ENCODE peak calls at places on chromosomes 6 and 20, in seven cellular contexts. G is HepG2; S is NCI-H524 treated with DMSO at 0.1 percent for 48 hours; C is brain microvascular endothelial cell; E is GDM1; I is activated CD4-positive, alpha-beta T cell treated with anti-CD3 and anti-CD28 coated beads, Interleukin-2, amount 50 U/mL, for 1 hour; A is T-helper 2 cell. M is an unnamed sample.
A peak's percentile ranks its signal among the peaks of the same experiment; 100 is the strongest.

GRCh38 chr6:3750324-3751018 is 1.0 kb downstream of the PXDC1 start:
- DNase-seq in S (no peak), G (peak; percentile 62), A (no peak), E (no peak), I (peak; percentile 5), C (peak; percentile 64), M (no peak)

GRCh38 chr6:106460481-106460880 is 100.0 kb downstream of the CRYBG1 start:
- DNase-seq in A (no peak), I (no peak), C (no peak), S (no peak), G (no peak), E (no peak), M (no peak)

GRCh38 chr20:1803216-1804128 is 91.7 kb upstream of the SIRPA start:
- DNase-seq in C (peak; percentile 36), G (no peak), S (no peak), E (peak; percentile 80), A (no peak), I (peak; percentile 8), M (peak; percentile 68)

GRCh38 chr6:109482913-109483743 is at the start of gene ZBTB24:
- DNase-seq in G (peak; percentile 76), I (peak; percentile 85), S (peak; percentile 39), E (peak; percentile 91), A (peak; percentile 87), C (peak; percentile 68), M (peak; percentile 91)

GRCh38 chr20:57573893-57574292 is 13.0 kb downstream of the PCK1 start:
- DNase-seq in I (no peak), S (no peak), A (no peak), C (no peak), E (no peak), G (no peak), M (no peak)

GRCh38 chr20:2387180-2387577 is 6.5 kb downstream of the TGM6 start:
- DNase-seq in C (peak; percentile 64), E (peak; percentile 19), I (peak; percentile 11), S (peak; percentile 30), G (peak; percentile 48), A (no peak), M (no peak)

GRCh38 chr20:59159822-59160740 is 3.5 kb upstream of the ZNF831 start:
- DNase-seq in A (peak; percentile 20), G (no peak), I (peak; percentile 47), S (no peak), C (no peak), E (no peak), M (no peak)

GRCh38 chr6:113594726-113595125 is 262.4 kb upstream of the MARCKS start:
- DNase-seq in A (no peak), C (no peak), G (peak; percentile 18), S (no peak), I (no peak), E (no peak), M (no peak)

M was measured in CD4-positive, CD25-positive, alpha-beta regulatory T cell.